ENCODE peak calls at places on chromosomes 12 and 14, in nine cellular contexts. One of them, this sample, is unnamed.

GRCh38 chr14:76647699-76648298 is 113.5 kb upstream of the VASH1 start:
- DNase-seq in mammary epithelial cell: peak
- DNase-seq in glutamatergic neuron: no peak
- DNase-seq in HCT116: peak
- DNase-seq in astrocyte of the spinal cord: peak
- DNase-seq in fibroblast of villous mesenchyme: peak
- DNase-seq in fibroblast of mammary gland: peak
- DNase-seq in neural progenitor cell: peak
- DNase-seq in neural crest cell: peak
- DNase-seq in this sample: no peak

GRCh38 chr14:81441626-81442134 is 41.6 kb upstream of the STON2 start:
- DNase-seq in fibroblast of villous mesenchyme: no peak
- DNase-seq in neural crest cell: no peak
- DNase-seq in HCT116: no peak
- DNase-seq in glutamatergic neuron: no peak
- DNase-seq in neural progenitor cell: no peak
- DNase-seq in mammary epithelial cell: no peak
- DNase-seq in astrocyte of the spinal cord: no peak
- DNase-seq in fibroblast of mammary gland: no peak
- DNase-seq in this sample: no peak

GRCh38 chr12:108338915-108339657 is at the start of gene CMKLR1:
- DNase-seq in neural progenitor cell: peak
- DNase-seq in glutamatergic neuron: no peak
- DNase-seq in HCT116: no peak
- DNase-seq in neural crest cell: no peak
- DNase-seq in mammary epithelial cell: no peak
- DNase-seq in fibroblast of villous mesenchyme: no peak
- DNase-seq in astrocyte of the spinal cord: no peak
- DNase-seq in fibroblast of mammary gland: no peak
- DNase-seq in this sample: no peak

GRCh38 chr14:51035611-51036192 is 59.2 kb downstream of the TRIM9 start:
- DNase-seq in astrocyte of the spinal cord: peak
- DNase-seq in mammary epithelial cell: peak
- DNase-seq in neural crest cell: no peak
- DNase-seq in glutamatergic neuron: no peak
- DNase-seq in neural progenitor cell: no peak
- DNase-seq in fibroblast of villous mesenchyme: peak
- DNase-seq in HCT116: no peak
- DNase-seq in fibroblast of mammary gland: no peak
- DNase-seq in this sample: no peak

GRCh38 chr12:113135178-113136127 is at the start of gene RASAL1:
- DNase-seq in fibroblast of villous mesenchyme: no peak
- DNase-seq in mammary epithelial cell: peak
- DNase-seq in fibroblast of mammary gland: no peak
- DNase-seq in glutamatergic neuron: peak
- DNase-seq in astrocyte of the spinal cord: no peak
- DNase-seq in neural progenitor cell: peak
- DNase-seq in neural crest cell: no peak
- DNase-seq in HCT116: peak
- DNase-seq in this sample: peak

GRCh38 chr12:19298837-19299605 is 140.3 kb upstream of the AEBP2 start:
- DNase-seq in fibroblast of mammary gland: peak
- DNase-seq in astrocyte of the spinal cord: no peak
- DNase-seq in neural progenitor cell: no peak
- DNase-seq in mammary epithelial cell: peak
- DNase-seq in neural crest cell: no peak
- DNase-seq in glutamatergic neuron: no peak
- DNase-seq in fibroblast of villous mesenchyme: no peak
- DNase-seq in HCT116: no peak
- DNase-seq in this sample: no peak

GRCh38 chr14:103021817-103022668 is 35.3 kb downstream of the CDC42BPB start:
- DNase-seq in astrocyte of the spinal cord: peak
- DNase-seq in HCT116: no peak
- DNase-seq in glutamatergic neuron: no peak
- DNase-seq in neural progenitor cell: no peak
- DNase-seq in fibroblast of villous mesenchyme: peak
- DNase-seq in mammary epithelial cell: no peak
- DNase-seq in neural crest cell: no peak
- DNase-seq in fibroblast of mammary gland: peak
- DNase-seq in this sample: no peak

GRCh38 chr12:121048442-121048841 is 9.4 kb upstream of the OASL start:
- DNase-seq in HCT116: no peak
- DNase-seq in fibroblast of villous mesenchyme: no peak
- DNase-seq in neural crest cell: no peak
- DNase-seq in fibroblast of mammary gland: no peak
- DNase-seq in glutamatergic neuron: no peak
- DNase-seq in astrocyte of the spinal cord: no peak
- DNase-seq in neural progenitor cell: no peak
- DNase-seq in mammary epithelial cell: no peak
- DNase-seq in this sample: no peak

GRCh38 chr12:88578821-88579518 is 1.3 kb downstream of the KITLG start:
- DNase-seq in mammary epithelial cell: peak
- DNase-seq in neural crest cell: peak
- DNase-seq in glutamatergic neuron: peak
- DNase-seq in fibroblast of mammary gland: peak
- DNase-seq in astrocyte of the spinal cord: no peak
- DNase-seq in neural progenitor cell: peak
- DNase-seq in fibroblast of villous mesenchyme: no peak
- DNase-seq in HCT116: no peak
- DNase-seq in this sample: no peak

GRCh38 chr12:42663621-42664020 is 74.1 kb upstream of the PRICKLE1 start:
- DNase-seq in glutamatergic neuron: no peak
- DNase-seq in HCT116: no peak
- DNase-seq in neural crest cell: no peak
- DNase-seq in fibroblast of mammary gland: no peak
- DNase-seq in fibroblast of villous mesenchyme: no peak
- DNase-seq in mammary epithelial cell: no peak
- DNase-seq in neural progenitor cell: no peak
- DNase-seq in astrocyte of the spinal cord: no peak
- DNase-seq in this sample: no peak

GRCh38 chr12:29073631-29074239 is 75.3 kb upstream of the FAR2 start:
- DNase-seq in fibroblast of villous mesenchyme: peak
- DNase-seq in glutamatergic neuron: no peak
- DNase-seq in HCT116: peak
- DNase-seq in neural progenitor cell: peak
- DNase-seq in neural crest cell: peak
- DNase-seq in mammary epithelial cell: peak
- DNase-seq in astrocyte of the spinal cord: peak
- DNase-seq in fibroblast of mammary gland: peak
- DNase-seq in this sample: no peak

GRCh38 chr14:101057394-101057793 is 153.9 kb upstream of the RTL1 start:
- DNase-seq in HCT116: no peak
- DNase-seq in fibroblast of mammary gland: no peak
- DNase-seq in neural crest cell: no peak
- DNase-seq in mammary epithelial cell: no peak
- DNase-seq in fibroblast of villous mesenchyme: no peak
- DNase-seq in astrocyte of the spinal cord: no peak
- DNase-seq in glutamatergic neuron: no peak
- DNase-seq in neural progenitor cell: no peak
- DNase-seq in this sample: no peak

GRCh38 chr14:51484491-51484890 is 167.2 kb upstream of the FRMD6 start:
- DNase-seq in neural crest cell: no peak
- DNase-seq in neural progenitor cell: no peak
- DNase-seq in glutamatergic neuron: no peak
- DNase-seq in fibroblast of villous mesenchyme: no peak
- DNase-seq in astrocyte of the spinal cord: no peak
- DNase-seq in fibroblast of mammary gland: peak
- DNase-seq in HCT116: no peak
- DNase-seq in mammary epithelial cell: no peak
- DNase-seq in this sample: no peak

GRCh38 chr12:118307069-118307954 is 65.4 kb downstream of the TAOK3 start:
- DNase-seq in fibroblast of mammary gland: peak
- DNase-seq in neural progenitor cell: no peak
- DNase-seq in fibroblast of villous mesenchyme: peak
- DNase-seq in neural crest cell: no peak
- DNase-seq in astrocyte of the spinal cord: peak
- DNase-seq in glutamatergic neuron: no peak
- DNase-seq in mammary epithelial cell: peak
- DNase-seq in HCT116: no peak
- DNase-seq in this sample: no peak

GRCh38 chr14:54889919-54890318 is 12.7 kb downstream of the GCH1 start:
- DNase-seq in neural progenitor cell: no peak
- DNase-seq in HCT116: no peak
- DNase-seq in fibroblast of mammary gland: no peak
- DNase-seq in astrocyte of the spinal cord: no peak
- DNase-seq in fibroblast of villous mesenchyme: no peak
- DNase-seq in glutamatergic neuron: no peak
- DNase-seq in neural crest cell: no peak
- DNase-seq in mammary epithelial cell: peak
- DNase-seq in this sample: no peak

GRCh38 chr14:90693413-90693812 is 122.8 kb downstream of the TTC7B start:
- DNase-seq in neural crest cell: no peak
- DNase-seq in mammary epithelial cell: no peak
- DNase-seq in neural progenitor cell: no peak
- DNase-seq in astrocyte of the spinal cord: no peak
- DNase-seq in fibroblast of villous mesenchyme: no peak
- DNase-seq in fibroblast of mammary gland: no peak
- DNase-seq in glutamatergic neuron: no peak
- DNase-seq in HCT116: no peak
- DNase-seq in this sample: no peak

GRCh38 chr12:108833355-108833733 is 24.0 kb downstream of the SSH1 start:
- DNase-seq in neural progenitor cell: no peak
- DNase-seq in neural crest cell: no peak
- DNase-seq in glutamatergic neuron: no peak
- DNase-seq in astrocyte of the spinal cord: peak
- DNase-seq in fibroblast of villous mesenchyme: peak
- DNase-seq in HCT116: peak
- DNase-seq in fibroblast of mammary gland: peak
- DNase-seq in mammary epithelial cell: peak
- DNase-seq in this sample: no peak

GRCh38 chr12:109702126-109702841 is 11.3 kb upstream of the FAM222A start:
- DNase-seq in HCT116: no peak
- DNase-seq in fibroblast of villous mesenchyme: no peak
- DNase-seq in glutamatergic neuron: no peak
- DNase-seq in astrocyte of the spinal cord: no peak
- DNase-seq in fibroblast of mammary gland: no peak
- DNase-seq in neural crest cell: no peak
- DNase-seq in mammary epithelial cell: no peak
- DNase-seq in neural progenitor cell: no peak
- DNase-seq in this sample: no peak

GRCh38 chr12:24109381-24110039 is 160.0 kb upstream of the SOX5 start:
- DNase-seq in astrocyte of the spinal cord: peak
- DNase-seq in HCT116: no peak
- DNase-seq in neural crest cell: no peak
- DNase-seq in mammary epithelial cell: peak
- DNase-seq in fibroblast of mammary gland: peak
- DNase-seq in glutamatergic neuron: no peak
- DNase-seq in fibroblast of villous mesenchyme: peak
- DNase-seq in neural progenitor cell: peak
- DNase-seq in this sample: no peak

DNA sequence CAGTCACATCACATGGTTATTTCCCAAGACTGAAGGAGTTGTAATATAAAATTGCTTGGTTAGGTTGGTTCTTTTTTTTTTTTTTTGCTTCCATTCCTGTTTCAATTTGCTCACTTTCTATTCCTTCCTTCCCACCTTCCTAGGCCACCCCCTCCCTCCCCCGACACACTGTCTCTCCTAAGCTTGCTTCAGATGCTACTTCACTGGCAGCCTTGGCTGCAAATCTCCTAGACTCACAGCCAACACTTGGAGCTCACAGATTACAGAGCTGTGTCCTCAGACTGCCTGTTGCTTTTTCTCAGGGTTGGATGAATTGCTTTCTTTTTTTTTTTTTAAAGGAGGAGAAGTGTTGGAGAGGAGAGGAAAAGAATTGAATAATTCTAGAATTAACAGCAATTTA is 77.3 kb upstream of the GRIN2B start:
- DNase-seq in neural progenitor cell: no peak
- DNase-seq in mammary epithelial cell: no peak
- DNase-seq in HCT116: no peak
- DNase-seq in glutamatergic neuron: no peak
- DNase-seq in neural crest cell: no peak
- DNase-seq in astrocyte of the spinal cord: no peak
- DNase-seq in fibroblast of villous mesenchyme: no peak
- DNase-seq in fibroblast of mammary gland: no peak
- DNase-seq in this sample: no peak
- TF ChIP-seq CTCF in neural progenitor cell: no peak
- TF ChIP-seq CTCF in mammary epithelial cell: no peak
- TF ChIP-seq CTCF in HCT116: no peak
- TF ChIP-seq CTCF in glutamatergic neuron: no peak
- TF ChIP-seq CTCF in neural crest cell: no peak
- TF ChIP-seq CTCF in astrocyte of the spinal cord: no peak
- TF ChIP-seq CTCF in fibroblast of villous mesenchyme: no peak
- TF ChIP-seq CTCF in fibroblast of mammary gland: no peak
- TF ChIP-seq CTCF in this sample: no peak

DNA sequence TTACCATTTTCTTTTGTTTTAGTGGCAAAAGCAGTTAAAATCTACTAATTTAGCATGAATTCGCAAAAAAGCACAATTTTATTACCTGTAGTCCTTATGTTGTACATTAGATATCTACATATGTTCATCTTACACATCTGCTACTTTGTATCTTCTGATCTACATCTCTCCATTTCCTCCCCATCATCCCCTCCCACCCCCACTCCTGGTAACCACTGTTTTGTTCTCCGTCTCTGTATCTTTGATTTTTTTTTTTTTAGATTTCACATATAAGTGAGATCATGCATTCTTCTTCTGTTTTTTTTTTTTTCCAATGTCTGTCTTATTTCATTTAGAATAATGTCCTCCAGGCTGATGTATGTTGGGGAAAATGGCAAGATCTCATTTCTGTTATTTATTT is 922.7 kb downstream of the VRK1 start:
- DNase-seq in fibroblast of mammary gland: no peak
- DNase-seq in mammary epithelial cell: no peak
- DNase-seq in neural crest cell: no peak
- DNase-seq in neural progenitor cell: no peak
- DNase-seq in glutamatergic neuron: no peak
- DNase-seq in astrocyte of the spinal cord: no peak
- DNase-seq in fibroblast of villous mesenchyme: no peak
- DNase-seq in HCT116: no peak
- DNase-seq in this sample: no peak
- TF ChIP-seq CTCF in fibroblast of mammary gland: no peak
- TF ChIP-seq CTCF in mammary epithelial cell: no peak
- TF ChIP-seq CTCF in neural crest cell: no peak
- TF ChIP-seq CTCF in neural progenitor cell: no peak
- TF ChIP-seq CTCF in glutamatergic neuron: no peak
- TF ChIP-seq CTCF in astrocyte of the spinal cord: no peak
- TF ChIP-seq CTCF in fibroblast of villous mesenchyme: no peak
- TF ChIP-seq CTCF in HCT116: no peak
- TF ChIP-seq CTCF in this sample: no peak

GRCh38 chr12:116697305-116698130 is 40.4 kb downstream of the SPRING1 start:
- DNase-seq in neural progenitor cell: peak
- DNase-seq in fibroblast of mammary gland: peak
- DNase-seq in astrocyte of the spinal cord: no peak
- DNase-seq in mammary epithelial cell: no peak
- DNase-seq in fibroblast of villous mesenchyme: no peak
- DNase-seq in neural crest cell: no peak
- DNase-seq in glutamatergic neuron: peak
- DNase-seq in HCT116: peak
- DNase-seq in this sample: no peak
- TF ChIP-seq CTCF in neural progenitor cell: peak
- TF ChIP-seq CTCF in fibroblast of mammary gland: peak
- TF ChIP-seq CTCF in astrocyte of the spinal cord: peak
- TF ChIP-seq CTCF in mammary epithelial cell: peak
- TF ChIP-seq CTCF in fibroblast of villous mesenchyme: peak
- TF ChIP-seq CTCF in neural crest cell: peak
- TF ChIP-seq CTCF in glutamatergic neuron: no peak
- TF ChIP-seq CTCF in HCT116: peak
- TF ChIP-seq CTCF in this sample: no peak

DNA sequence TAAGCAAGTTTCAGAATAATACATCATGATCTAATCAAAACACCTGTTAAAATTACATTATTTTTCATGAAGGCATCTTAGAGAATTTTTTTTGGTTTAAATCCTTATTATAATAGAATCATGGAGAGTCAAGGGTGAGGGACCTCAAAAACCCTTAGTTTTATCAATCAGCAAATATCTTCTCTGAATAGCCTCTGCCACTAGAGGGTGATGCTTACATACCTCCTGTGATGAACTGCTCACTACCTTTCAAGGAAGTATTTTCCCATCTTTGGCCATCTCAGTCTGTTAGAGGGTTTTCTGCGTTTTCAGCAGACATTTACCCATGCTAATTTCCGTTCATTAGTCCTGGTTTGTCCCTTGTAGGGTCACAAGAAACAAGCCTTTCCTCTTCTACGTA is 200.2 kb downstream of the TRHDE start:
- DNase-seq in glutamatergic neuron: no peak
- DNase-seq in HCT116: no peak
- DNase-seq in fibroblast of mammary gland: no peak
- DNase-seq in neural crest cell: no peak
- DNase-seq in neural progenitor cell: no peak
- DNase-seq in mammary epithelial cell: no peak
- DNase-seq in astrocyte of the spinal cord: no peak
- DNase-seq in fibroblast of villous mesenchyme: no peak
- DNase-seq in this sample: no peak
- TF ChIP-seq CTCF in glutamatergic neuron: no peak
- TF ChIP-seq CTCF in HCT116: no peak
- TF ChIP-seq CTCF in fibroblast of mammary gland: no peak
- TF ChIP-seq CTCF in neural crest cell: no peak
- TF ChIP-seq CTCF in neural progenitor cell: no peak
- TF ChIP-seq CTCF in mammary epithelial cell: no peak
- TF ChIP-seq CTCF in astrocyte of the spinal cord: no peak
- TF ChIP-seq CTCF in fibroblast of villous mesenchyme: no peak
- TF ChIP-seq CTCF in this sample: no peak